ENCODE peak calls at places on chromosomes 16 and 17, in eight cellular contexts. I, Z, E, O, N, C, L and K are unnamed samples.

GRCh38 chr16:88541831-88542230 is 28.4 kb upstream of the ZC3H18 start:
- DNase-seq in N (no peak), Z (no peak), E (no peak), I (no peak), L (no peak), C (no peak), O (no peak), K (no peak)

GRCh38 chr17:28760561-28760960 is 16.8 kb downstream of the TRAF4 start:
- DNase-seq in N (no peak), L (no peak), O (no peak), I (no peak), Z (no peak), E (no peak), C (peak), K (no peak)

GRCh38 chr16:84068783-84069464 is 26.3 kb upstream of the SLC38A8 start:
- DNase-seq in Z (no peak), N (no peak), O (no peak), L (no peak), E (no peak), I (no peak), C (no peak), K (no peak)

GRCh38 chr16:67082891-67083290 is 26.9 kb upstream of the PHAF1 start:
- DNase-seq in E (no peak), L (no peak), C (no peak), N (no peak), Z (no peak), O (no peak), I (no peak), K (no peak)

GRCh38 chr17:29734640-29735039 is 111.9 kb upstream of the CORO6 start:
- DNase-seq in O (no peak), E (no peak), C (no peak), I (no peak), L (no peak), N (no peak), Z (no peak), K (no peak)

GRCh38 chr17:38510424-38511125 is 82.3 kb downstream of the ARHGAP23 start:
- DNase-seq in C (no peak), L (no peak), I (no peak), O (no peak), Z (no peak), E (no peak), N (no peak), K (no peak)

GRCh38 chr17:78294776-78295175 is 63.3 kb downstream of the TMEM235 start:
- DNase-seq in L (no peak), E (no peak), C (no peak), N (no peak), O (peak), Z (no peak), I (peak), K (peak)

GRCh38 chr16:67490330-67491096 is 7.2 kb upstream of the AGRP start:
- DNase-seq in O (no peak), Z (no peak), N (no peak), I (no peak), C (no peak), E (no peak), L (no peak), K (no peak)

GRCh38 chr17:56596741-56597494 is 3.4 kb downstream of the NOG start:
- DNase-seq in L (no peak), N (no peak), O (no peak), E (no peak), Z (no peak), C (no peak), I (no peak), K (peak)

DNA sequence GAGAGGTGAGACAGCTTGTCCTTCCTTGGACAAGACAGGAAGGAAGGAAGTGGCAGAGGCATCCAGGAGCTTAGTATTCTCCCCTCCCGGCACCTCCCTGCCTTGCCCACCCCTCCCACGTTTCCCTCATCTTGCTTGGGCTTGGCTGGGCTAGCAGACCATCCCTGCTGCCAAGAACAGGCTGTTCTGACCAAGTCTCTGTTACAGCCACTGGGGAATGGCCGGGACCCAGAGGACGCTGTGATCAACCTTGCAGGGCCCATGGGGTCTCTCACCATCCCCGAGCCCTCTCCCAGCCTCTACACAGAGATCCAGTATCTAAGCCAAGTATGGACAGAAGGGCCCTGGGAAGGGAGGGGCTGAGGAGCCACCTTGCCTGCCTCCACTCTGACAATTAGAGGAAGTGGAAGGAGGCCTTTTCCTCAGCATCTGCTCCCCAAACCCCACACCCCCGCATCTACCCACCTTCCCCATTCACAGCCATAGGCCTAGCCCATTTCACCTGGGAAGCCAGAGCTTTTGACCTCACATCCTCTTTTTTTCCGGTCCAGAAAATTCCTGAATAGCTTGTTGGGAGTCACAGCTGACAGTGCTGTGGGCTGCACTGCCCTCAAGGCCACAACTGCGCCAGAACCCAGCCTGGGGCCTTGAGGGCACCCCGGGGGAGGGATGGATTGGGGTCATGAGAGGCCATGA is 14.1 kb downstream of the CD300LG start:
- DNase-seq in C (peak), E (peak), L (no peak), Z (no peak), I (no peak), N (no peak), O (no peak), K (no peak)
- H3K4me3 ChIP-seq in C (no peak), E (no peak), L (no peak), Z (no peak), I (no peak), N (no peak), O (no peak), K (no peak)

GRCh38 chr17:75808905-75809621 is 24.5 kb downstream of the UNK start:
- DNase-seq in I (peak), Z (no peak), E (peak), C (peak), O (peak), N (no peak), L (no peak), K (no peak)
- H3K27ac ChIP-seq in I (peak), Z (peak), E (peak), C (peak), O (peak), N (no peak), L (no peak), K (no peak)

DNA sequence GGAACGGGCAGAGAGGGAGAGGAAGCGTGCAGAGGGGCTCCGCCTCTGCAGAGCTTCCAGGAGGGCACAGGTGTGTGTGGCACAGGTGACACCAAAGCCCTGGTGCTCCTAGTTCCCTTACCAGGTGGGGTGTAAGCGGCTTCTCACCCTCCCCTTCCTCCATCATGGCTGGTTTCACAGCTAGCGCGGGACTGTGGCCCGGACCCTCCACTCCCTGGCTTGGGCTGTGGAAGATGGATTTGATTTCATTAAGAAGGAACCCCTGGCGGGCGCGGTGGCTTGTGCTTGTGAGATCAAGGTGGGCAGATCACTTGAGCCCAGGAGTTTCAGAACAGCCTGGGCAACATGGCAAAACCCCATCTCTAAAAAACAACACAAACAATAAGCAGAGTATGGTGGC is 241.2 kb upstream of the GSE1 start:
- DNase-seq in Z (no peak), E (no peak), L (no peak), O (no peak), C (no peak), N (no peak), I (no peak), K (no peak)
- H3K4me3 ChIP-seq in Z (no peak), E (peak), L (no peak), O (no peak), C (peak), N (no peak), I (no peak), K (no peak)

GRCh38 chr16:1992475-1993292 is 2.9 kb downstream of the SYNGR3 start:
- DNase-seq in O (no peak), N (no peak), C (no peak), I (no peak), Z (no peak), E (no peak), L (peak), K (no peak)
- H3K27ac ChIP-seq in O (no peak), N (no peak), C (no peak), I (no peak), Z (no peak), E (no peak), L (no peak), K (no peak)

GRCh38 chr17:26962255-26963162 is 331.4 kb upstream of the WSB1 start:
- DNase-seq in E (no peak), O (no peak), I (no peak), Z (no peak), L (no peak), N (no peak), C (no peak), K (no peak)
- H3K4me3 ChIP-seq in E (no peak), O (no peak), I (no peak), Z (no peak), L (no peak), N (no peak), C (no peak), K (no peak)

GRCh38 chr16:10349851-10350250 is 36.0 kb upstream of the ATF7IP2 start:
- DNase-seq in N (no peak), L (no peak), O (no peak), E (no peak), I (no peak), Z (no peak), C (no peak), K (no peak)
- H3K27ac ChIP-seq in N (no peak), L (no peak), O (no peak), E (no peak), I (no peak), Z (no peak), C (no peak), K (no peak)